ENCODE peak calls at places on chromosomes 7 and 10, in seven cellular contexts. Y is NB4; V is GM20000; M is AG09319; K is sigmoid colon; P is NCI-H774; H is stimulated activated CD4-positive, alpha-beta T cell treated with anti-CD3 and anti-CD28 coated beads, Interleukin-2, amount 100 ng/mL, for 48 hours. J is an unnamed sample.
A peak's percentile ranks its signal among the peaks of the same experiment; 100 is the strongest.

GRCh38 chr10:65358565-65358964 is 1567.3 kb upstream of the LRRTM3 start:
- DNase-seq in K (no peak), Y (peak; percentile 7), H (no peak), V (peak; percentile 2), P (no peak), M (no peak), J (no peak)

GRCh38 chr7:17907014-17907413 is 33.3 kb downstream of the SNX13 start:
- DNase-seq in V (no peak), Y (no peak), H (no peak), P (no peak), K (no peak), M (no peak), J (no peak)

GRCh38 chr7:36747251-36747968 is 23.1 kb upstream of the AOAH start:
- DNase-seq in Y (peak; percentile 50), K (no peak), M (no peak), V (no peak), H (no peak), P (no peak), J (no peak)

GRCh38 chr10:43000651-43001426 is 76.0 kb upstream of the RET start:
- DNase-seq in Y (peak; percentile 86), P (no peak), V (no peak), H (no peak), M (no peak), K (no peak), J (no peak)

GRCh38 chr7:138563808-138564207 is 103.7 kb downstream of the TRIM24 start:
- DNase-seq in H (no peak), K (no peak), M (no peak), V (no peak), P (no peak), Y (peak; percentile 34), J (no peak)

GRCh38 chr10:84798333-84798732 is 469.9 kb downstream of the CCSER2 start:
- DNase-seq in Y (no peak), M (no peak), P (no peak), H (no peak), K (no peak), V (no peak), J (no peak)

GRCh38 chr10:118504044-118504944 is 91.2 kb downstream of the PRLHR start:
- DNase-seq in H (no peak), M (peak; percentile 46), Y (peak; percentile 64), K (no peak), V (no peak), P (no peak), J (no peak)

GRCh38 chr10:45265995-45266394 is 49.4 kb downstream of the OR13A1 start:
- DNase-seq in H (no peak), V (no peak), K (no peak), Y (no peak), M (no peak), P (no peak), J (no peak)

GRCh38 chr7:6226194-6226799 is 46.1 kb downstream of the CYTH3 start:
- DNase-seq in V (no peak), Y (no peak), K (no peak), M (peak; percentile 61), H (no peak), P (no peak), J (no peak)

GRCh38 chr7:130912910-130913720 is 179.1 kb upstream of the KLF14 start:
- DNase-seq in P (no peak), M (peak; percentile 89), Y (peak; percentile 98), H (peak; percentile 70), K (peak; percentile 86), V (peak; percentile 68), J (peak; percentile 83)

J was measured in effector CD4-positive, alpha-beta T cell.